ENCODE peak calls at places on chromosomes 1 and 21, in ten cellular contexts. F is amniotic stem cell, Z is iris pigment epithelial cell, I is GM03348, T is HFFc6, L is cardiac muscle cell, W is K562, A is RWPE1, H is left ventricle myocardium inferior, P is nucleus accumbens. M is an unnamed sample.

GRCh38 chr21:41610042-41610839 is 102.3 kb upstream of the TMPRSS2 start:
- DNase-seq in I (peak), H (peak), L (peak), P (peak), T (peak), A (no peak), F (no peak), W (peak), Z (peak), M (peak)

GRCh38 chr1:31335007-31335406 is 37.9 kb downstream of the FABP3 start:
- DNase-seq in F (no peak), I (peak), P (no peak), Z (peak), W (peak), T (peak), L (peak), H (no peak), A (peak), M (no peak)

GRCh38 chr1:38208720-38209632 is 162.4 kb upstream of the POU3F1 start:
- DNase-seq in W (no peak), P (no peak), F (no peak), T (no peak), Z (no peak), H (no peak), L (no peak), I (no peak), A (no peak), M (no peak)

GRCh38 chr1:116990612-116991151 is 10.9 kb upstream of the CD101 start:
- DNase-seq in W (no peak), Z (peak), I (peak), P (no peak), T (no peak), H (peak), F (no peak), L (no peak), A (peak), M (no peak)

GRCh38 chr1:51990478-51990965 is at the start of gene RAB3B:
- DNase-seq in H (peak), F (peak), P (no peak), W (peak), T (peak), Z (peak), I (peak), L (peak), A (peak), M (peak)

GRCh38 chr1:74356493-74356892 is 121.3 kb downstream of the TNNI3K start:
- DNase-seq in Z (peak), T (no peak), A (no peak), L (no peak), I (no peak), F (peak), H (no peak), P (no peak), W (no peak), M (no peak)

GRCh38 chr1:108079550-108079949 is 114.6 kb upstream of the VAV3 start:
- DNase-seq in L (peak), A (no peak), F (no peak), Z (no peak), H (no peak), I (no peak), P (no peak), T (no peak), W (peak), M (peak)

GRCh38 chr21:16424331-16424749 is 694.6 kb downstream of the USP25 start:
- DNase-seq in T (no peak), A (no peak), L (no peak), Z (peak), H (no peak), P (no peak), F (no peak), I (no peak), W (no peak), M (no peak)

GRCh38 chr1:72891976-72892375 is 609.6 kb upstream of the NEGR1 start:
- DNase-seq in P (no peak), I (no peak), F (no peak), W (no peak), T (no peak), Z (no peak), A (peak), L (no peak), H (no peak), M (no peak)